ENCODE peak calls at places on chromosome 5, in eight cellular contexts. K is PC-3; L is psoas muscle; A is SJSA1; Q is GM12878; H is WERI-Rb-1; N is CD8-positive, alpha-beta memory T cell; E is A673. W is an unnamed sample.

GRCh38 chr5:129631946-129632345 is 115.9 kb upstream of the MINAR2 start:
- DNase-seq in N (no peak), Q (no peak), A (no peak), H (no peak), L (no peak), K (no peak), E (peak; percentile 6), W (no peak)

GRCh38 chr5:124460000-124460399 is 286.4 kb downstream of the ZNF608 start:
- DNase-seq in H (no peak), A (no peak), L (no peak), E (no peak), N (no peak), K (no peak), Q (no peak), W (no peak)

GRCh38 chr5:122774861-122775712 is at the start of gene SNX2:
- DNase-seq in H (peak; percentile 88), E (peak; percentile 93), Q (no peak), K (peak; percentile 85), N (peak; percentile 92), A (peak; percentile 83), L (peak; percentile 95), W (peak; percentile 82)

GRCh38 chr5:142437563-142437962 is 112.7 kb upstream of the SPRY4 start:
- DNase-seq in Q (no peak), A (no peak), H (peak; percentile 20), N (no peak), E (peak; percentile 81), L (no peak), K (no peak), W (no peak)

GRCh38 chr5:40879163-40879942 is 29.9 kb upstream of the C7 start:
- DNase-seq in Q (no peak), L (no peak), K (peak; percentile 66), E (peak; percentile 57), A (peak; percentile 31), N (no peak), H (no peak), W (no peak)

GRCh38 chr5:75551471-75551870 is 39.8 kb downstream of the POLK start:
- DNase-seq in H (no peak), E (no peak), N (no peak), A (no peak), Q (no peak), L (no peak), K (peak; percentile 67), W (no peak)

GRCh38 chr5:76807296-76807695 is 11.5 kb upstream of the F2RL1 start:
- DNase-seq in L (no peak), N (no peak), A (peak; percentile 66), E (peak; percentile 35), H (no peak), Q (no peak), K (peak; percentile 66), W (no peak)

GRCh38 chr5:105931782-105932489 is 1738.8 kb downstream of the EFNA5 start:
- DNase-seq in N (no peak), L (no peak), Q (no peak), A (no peak), H (no peak), K (peak; percentile 33), E (no peak), W (no peak)

GRCh38 chr5:153781325-153781724 is 257.4 kb downstream of the FAM114A2 start:
- DNase-seq in A (no peak), L (no peak), H (no peak), E (no peak), K (no peak), N (no peak), Q (no peak), W (no peak)

GRCh38 chr5:24364711-24365110 is 280.1 kb downstream of the CDH10 start:
- DNase-seq in A (no peak), L (no peak), E (no peak), Q (no peak), N (no peak), H (no peak), K (no peak), W (no peak)

GRCh38 chr5:96172436-96172835 is 210.8 kb upstream of the ELL2 start:
- DNase-seq in K (no peak), H (no peak), L (no peak), Q (no peak), A (no peak), E (no peak), N (no peak), W (no peak)

GRCh38 chr5:151155149-151155776 is 2.3 kb downstream of the ANXA6 start:
- DNase-seq in Q (peak; percentile 35), L (no peak), N (peak; percentile 81), E (peak; percentile 9), H (no peak), K (no peak), A (peak; percentile 43), W (peak; percentile 47)

GRCh38 chr5:132768485-132768868 is 8.6 kb downstream of the SEPTIN8 start:
- DNase-seq in L (no peak), Q (no peak), H (no peak), K (no peak), A (no peak), N (peak; percentile 17), E (no peak), W (no peak)

GRCh38 chr5:135194573-135195266 is 160.7 kb upstream of the PITX1 start:
- DNase-seq in E (no peak), Q (no peak), N (no peak), K (no peak), A (no peak), L (no peak), H (no peak), W (no peak)

GRCh38 chr5:135193213-135194125 is 159.4 kb upstream of the PITX1 start:
- DNase-seq in K (peak; percentile 23), L (no peak), Q (no peak), A (no peak), N (no peak), H (no peak), E (no peak), W (no peak)

GRCh38 chr5:135196483-135196882 is 162.5 kb upstream of the PITX1 start:
- DNase-seq in Q (no peak), K (no peak), A (no peak), L (no peak), E (no peak), N (no peak), H (no peak), W (no peak)

GRCh38 chr5:135194126-135194488 is 160.1 kb upstream of the PITX1 start:
- DNase-seq in N (no peak), E (no peak), Q (no peak), K (no peak), A (no peak), H (no peak), L (no peak), W (no peak)

DNA sequence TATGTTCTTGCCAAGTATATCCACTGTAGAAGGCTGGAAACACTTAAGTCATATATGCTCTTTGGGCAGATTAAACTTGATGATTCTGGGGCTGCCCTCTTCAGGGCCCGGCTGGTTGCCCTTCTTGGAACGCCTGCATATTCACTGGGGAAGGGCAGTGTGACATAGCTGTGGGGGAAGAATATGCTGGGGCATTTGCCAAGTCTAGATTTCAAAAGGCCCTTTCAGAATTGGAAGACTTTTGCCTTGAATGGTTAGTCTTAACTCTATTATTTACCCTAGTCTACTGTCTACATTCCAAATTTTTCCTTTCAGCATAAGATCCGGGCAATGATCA is 161.2 kb upstream of the PITX1 start:
- DNase-seq in K (no peak), E (no peak), A (no peak), L (no peak), H (no peak), N (no peak), Q (no peak), W (no peak)
- H3K4me3 ChIP-seq in K (no peak overlapping the region), E (no peak overlapping the region), A (no peak overlapping the region), L (no peak overlapping the region), H (no peak overlapping the region), N (no peak overlapping the region), Q (no peak overlapping the region), W (no peak overlapping the region)

GRCh38 chr5:139789116-139789844 is 6.3 kb upstream of the PSD2 start:
- DNase-seq in K (no peak), A (no peak), N (no peak), L (no peak), H (no peak), E (no peak), Q (no peak), W (no peak)
- H3K27ac ChIP-seq in K (no peak overlapping the region), A (no peak overlapping the region), N (no peak overlapping the region), L (peak overlapping the region; percentile 80), H (no peak overlapping the region), E (no peak overlapping the region), Q (no peak overlapping the region), W (no peak overlapping the region)

DNA sequence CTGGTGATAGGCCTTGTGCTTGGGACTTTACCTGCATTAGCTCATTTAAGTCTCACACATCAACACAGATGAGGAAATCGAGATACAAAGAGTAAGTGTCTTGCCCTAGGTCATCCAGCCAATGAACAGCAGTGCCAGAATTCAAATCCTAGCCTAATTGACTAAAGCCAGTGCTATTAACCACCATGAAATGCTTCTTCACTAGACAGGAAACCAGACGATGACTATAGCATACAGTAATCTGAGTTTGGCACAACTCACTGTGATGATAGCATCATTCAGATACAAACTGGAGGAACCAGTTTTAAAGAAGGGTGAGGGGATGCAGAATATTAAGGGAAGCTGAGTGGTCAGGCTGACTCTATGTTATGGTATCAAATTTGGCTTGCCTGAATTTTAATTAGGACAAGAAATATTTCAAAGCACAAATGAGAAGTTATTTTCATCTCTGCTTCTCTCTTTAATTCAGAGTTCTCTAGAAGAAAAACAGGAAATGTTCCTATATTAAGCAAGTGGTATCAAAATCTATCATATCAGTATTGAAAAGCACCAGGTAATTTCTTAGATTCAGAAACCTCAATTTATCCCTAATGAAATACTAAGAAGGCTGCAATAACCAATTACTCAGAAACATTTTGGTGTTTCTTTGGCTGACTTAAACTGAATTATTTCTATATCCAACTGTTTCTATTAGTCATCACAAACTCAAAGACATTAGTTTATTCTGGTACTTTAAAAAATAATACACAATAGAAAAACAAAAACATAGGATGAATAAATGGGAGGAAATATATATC is 147.0 kb upstream of the RASA1 start:
- DNase-seq in Q (no peak), L (no peak), A (peak; percentile 75), H (no peak), K (peak; percentile 100), E (peak; percentile 90), N (peak; percentile 55), W (no peak)
- H3K4me3 ChIP-seq in Q (no peak overlapping the region), L (no peak overlapping the region), A (no peak overlapping the region), H (no peak overlapping the region), K (peak overlapping the region; percentile 38), E (no peak overlapping the region), N (no peak overlapping the region), W (no peak overlapping the region)

GRCh38 chr5:157865844-157866243 is 6.9 kb upstream of the CLINT1 start:
- DNase-seq in N (no peak), K (peak; percentile 90), E (no peak), Q (no peak), L (no peak), H (no peak), A (peak; percentile 76), W (no peak)
- H3K27ac ChIP-seq in N (no peak overlapping the region), K (peak overlapping the region; percentile 48), E (no peak overlapping the region), Q (no peak overlapping the region), L (no peak overlapping the region), H (no peak overlapping the region), A (peak overlapping the region; percentile 61), W (no peak overlapping the region)

GRCh38 chr5:81194633-81195333 is 38.3 kb upstream of the CKMT2 start:
- DNase-seq in Q (no peak), N (peak; percentile 79), K (peak; percentile 80), L (peak; percentile 87), A (peak; percentile 63), E (peak; percentile 89), H (peak; percentile 86), W (peak; percentile 48)
- H3K4me3 ChIP-seq in Q (no peak overlapping the region), N (no peak overlapping the region), K (no peak overlapping the region), L (peak overlapping the region; percentile 16), A (no peak overlapping the region), E (no peak overlapping the region), H (no peak overlapping the region), W (no peak overlapping the region)